ENCODE peak calls at places on chromosomes 11 and 22, in ten cellular contexts. E is T-helper 1 cell; W is H54; Y is GF-D8; I is stimulated activated CD8-positive, alpha-beta memory T cell treated with anti-CD3 and anti-CD28 coated beads, Interleukin-4, amount 100 ng/mL, for 1 hour; G is Kasumi-1; M is AG09319; N is central memory CD4-positive, alpha-beta T cell; L is NCI-H1417; D is CMK. C is an unnamed sample.

GRCh38 chr11:31657091-31657490 is 147.5 kb downstream of the ELP4 start:
- DNase-seq in E (no peak), W (no peak), Y (no peak), I (no peak), G (no peak), M (no peak), N (no peak), L (no peak), D (no peak), C (no peak)

GRCh38 chr11:12139144-12139881 is 28.9 kb downstream of the MICAL2 start:
- DNase-seq in E (no peak), W (peak; percentile 73), Y (no peak), I (no peak), G (no peak), M (no peak), N (no peak), L (no peak), D (no peak), C (no peak)

GRCh38 chr11:79066456-79067354 is 374.1 kb downstream of the TENM4 start:
- DNase-seq in E (no peak), W (no peak), Y (no peak), I (no peak), G (no peak), M (no peak), N (no peak), L (no peak), D (no peak), C (no peak)

GRCh38 chr11:18310800-18311340 is 11.1 kb downstream of the HPS5 start:
- DNase-seq in E (no peak), W (no peak), Y (no peak), I (no peak), G (peak; percentile 52), M (peak; percentile 11), N (no peak), L (no peak), D (no peak), C (no peak)

GRCh38 chr22:24112188-24112587 is 69.1 kb upstream of the SUSD2 start:
- DNase-seq in E (no peak), W (no peak), Y (no peak), I (no peak), G (no peak), M (no peak), N (no peak), L (no peak), D (no peak), C (no peak)

GRCh38 chr11:68946416-68947090 is 34.2 kb downstream of the MRGPRD start:
- DNase-seq in E (no peak), W (peak; percentile 79), Y (no peak), I (no peak), G (no peak), M (peak; percentile 49), N (no peak), L (no peak), D (no peak), C (no peak)

GRCh38 chr11:65575568-65576231 is at the start of gene EHBP1L1:
- DNase-seq in E (peak; percentile 86), W (no peak), Y (peak; percentile 62), I (peak; percentile 55), G (peak; percentile 69), M (no peak), N (peak; percentile 80), L (peak; percentile 66), D (peak; percentile 78), C (no peak)

GRCh38 chr11:19498986-19499669 is 213.5 kb upstream of the NAV2 start:
- DNase-seq in E (no peak), W (peak; percentile 12), Y (no peak), I (no peak), G (no peak), M (peak; percentile 2), N (no peak), L (peak; percentile 59), D (no peak), C (no peak)

GRCh38 chr22:31692186-31692886 is 30.3 kb upstream of the PISD start:
- DNase-seq in E (no peak), W (no peak), Y (peak; percentile 54), I (no peak), G (no peak), M (no peak), N (peak; percentile 12), L (no peak), D (no peak), C (no peak)

GRCh38 chr11:61152816-61153592 is 8.2 kb downstream of the VPS37C start:
- DNase-seq in E (no peak), W (no peak), Y (no peak), I (no peak), G (no peak), M (no peak), N (no peak), L (no peak), D (no peak), C (no peak)

GRCh38 chr11:82775736-82776346 is 42.2 kb upstream of the FAM181B start:
- DNase-seq in E (no peak), W (peak; percentile 35), Y (no peak), I (no peak), G (peak; percentile 54), M (peak; percentile 10), N (no peak), L (peak; percentile 3), D (no peak), C (no peak)

GRCh38 chr11:117752721-117753237 is 44.2 kb downstream of the DSCAML1 start:
- DNase-seq in E (no peak), W (no peak), Y (no peak), I (no peak), G (no peak), M (no peak), N (no peak), L (no peak), D (no peak), C (no peak)

GRCh38 chr11:75597636-75598035 is 35.6 kb downstream of the SERPINH1 start:
- DNase-seq in E (no peak), W (no peak), Y (no peak), I (no peak), G (peak; percentile 40), M (no peak), N (no peak), L (peak; percentile 43), D (no peak), C (no peak)

GRCh38 chr11:128852327-128853023 is 14.6 kb downstream of the KCNJ1 start:
- DNase-seq in E (no peak), W (no peak), Y (no peak), I (no peak), G (no peak), M (no peak), N (no peak), L (no peak), D (no peak), C (no peak)

GRCh38 chr11:10004526-10005113 is 289.4 kb downstream of the SBF2 start:
- DNase-seq in E (no peak), W (no peak), Y (no peak), I (no peak), G (no peak), M (no peak), N (no peak), L (no peak), D (no peak), C (no peak)

GRCh38 chr11:48029686-48030279 is 49.4 kb downstream of the PTPRJ start:
- DNase-seq in E (no peak), W (no peak), Y (no peak), I (no peak), G (no peak), M (no peak), N (no peak), L (no peak), D (no peak), C (no peak)

GRCh38 chr11:30196400-30197206 is 34.2 kb upstream of the FSHB start:
- DNase-seq in E (peak; percentile 4), W (peak; percentile 12), Y (no peak), I (no peak), G (peak; percentile 41), M (no peak), N (no peak), L (peak; percentile 44), D (no peak), C (no peak)

GRCh38 chr11:69075421-69076128 is 26.8 kb downstream of the TPCN2 start:
- DNase-seq in E (no peak), W (peak; percentile 93), Y (no peak), I (no peak), G (no peak), M (peak; percentile 94), N (no peak), L (no peak), D (no peak), C (no peak)

GRCh38 chr11:64021742-64022067 is 14.0 kb upstream of the FLRT1 start:
- DNase-seq in E (no peak), W (no peak), Y (no peak), I (no peak), G (no peak), M (no peak), N (no peak), L (no peak), D (no peak), C (no peak)

GRCh38 chr22:28750471-28750881 is 8.6 kb downstream of the HSCB start:
- DNase-seq in E (no peak), W (no peak), Y (no peak), I (no peak), G (no peak), M (no peak), N (no peak), L (no peak), D (no peak), C (no peak)

GRCh38 chr11:17145972-17146371 is 61.8 kb downstream of the PIK3C2A start:
- DNase-seq in E (no peak), W (no peak), Y (no peak), I (no peak), G (no peak), M (no peak), N (no peak), L (no peak), D (no peak), C (no peak)

GRCh38 chr11:77287615-77288273 is 13.7 kb downstream of the GDPD4 start:
- DNase-seq in E (no peak), W (peak; percentile 44), Y (no peak), I (no peak), G (no peak), M (peak; percentile 81), N (no peak), L (no peak), D (no peak), C (no peak)

C was measured in esophagus squamous epithelium.